ENCODE peak calls at places on chromosomes 16 and 17, in five cellular contexts. S is substantia nigra, G is GOT3, P is iPS-NIHi11, U is brain microvascular endothelial cell. W is an unnamed sample.

GRCh38 chr17:55161935-55162555 is 102.7 kb upstream of the HLF start:
- DNase-seq in S (no peak), G (no peak), P (no peak), U (peak), W (peak)

GRCh38 chr17:8476741-8477140 is 41.1 kb downstream of the NDEL1 start:
- DNase-seq in S (no peak), G (no peak), P (no peak), U (no peak), W (no peak)

GRCh38 chr17:35804658-35805192 is 4.6 kb upstream of the TAF15 start:
- DNase-seq in S (peak), G (no peak), P (peak), U (peak), W (peak)

GRCh38 chr16:14399397-14400284 is 230.4 kb downstream of the PARN start:
- DNase-seq in S (peak), G (no peak), P (peak), U (peak), W (peak)

GRCh38 chr16:72083778-72084404 is 9.5 kb downstream of the TXNL4B start:
- DNase-seq in S (no peak), G (no peak), P (no peak), U (no peak), W (peak)

GRCh38 chr17:16933317-16934132 is 38.4 kb downstream of the TNFRSF13B start:
- DNase-seq in S (no peak), G (no peak), P (no peak), U (no peak), W (no peak)

GRCh38 chr17:52681486-52681885 is 523.0 kb upstream of the CA10 start:
- DNase-seq in S (no peak), G (no peak), P (no peak), U (no peak), W (no peak)

GRCh38 chr16:88118376-88118775 is 167.1 kb downstream of the BANP start:
- DNase-seq in S (no peak), G (no peak), P (no peak), U (peak), W (no peak)

GRCh38 chr16:4263504-4264436 is 9.1 kb downstream of the TFAP4 start:
- DNase-seq in S (no peak), G (no peak), P (peak), U (peak), W (no peak)

GRCh38 chr17:42518755-42519545 is 17.1 kb upstream of the NAGLU start:
- DNase-seq in S (no peak), G (no peak), P (no peak), U (peak), W (no peak)

GRCh38 chr16:24309222-24309905 is 53.2 kb downstream of the CACNG3 start:
- DNase-seq in S (no peak), G (peak), P (no peak), U (peak), W (peak)

GRCh38 chr17:68794636-68795503 is 160.3 kb downstream of the ABCA8 start:
- DNase-seq in S (peak), G (no peak), P (no peak), U (peak), W (no peak)

GRCh38 chr16:8962393-8963009 is 1.2 kb downstream of the USP7 start:
- DNase-seq in S (no peak), G (no peak), P (peak), U (no peak), W (no peak)

GRCh38 chr17:2853111-2853721 is 57.0 kb downstream of the RAP1GAP2 start:
- DNase-seq in S (no peak), G (no peak), P (peak), U (peak), W (no peak)

GRCh38 chr17:29789186-29790170 is 140.6 kb downstream of the SSH2 start:
- DNase-seq in S (no peak), G (no peak), P (no peak), U (no peak), W (peak)

GRCh38 chr17:17401271-17401781 is 75.5 kb upstream of the MED9 start:
- DNase-seq in S (peak), G (no peak), P (peak), U (no peak), W (peak)

GRCh38 chr16:17106243-17106791 is 364.4 kb downstream of the XYLT1 start:
- DNase-seq in S (no peak), G (no peak), P (peak), U (no peak), W (no peak)

W was measured in renal cortical epithelial cell.